ENCODE peak calls at places on chromosomes 5 and 9, in four cellular contexts. S is activated CD8-positive, alpha-beta memory T cell treated with anti-CD3 and anti-CD28 coated beads, Interleukin-2, amount 10 ng/mL, durations not matched to agents 7 days and 5 days; K is T follicular helper cell; A is left ventricle myocardium inferior. B is an unnamed sample.

GRCh38 chr5:154288145-154288544 is 97.6 kb downstream of the GALNT10 start:
- DNase-seq in S (no peak), A (no peak), K (no peak), B (no peak)

GRCh38 chr5:109506556-109506955 is 96.8 kb upstream of the PJA2 start:
- DNase-seq in K (no peak), S (no peak), A (no peak), B (no peak)

GRCh38 chr5:94693043-94693822 is 74.8 kb downstream of the SLF1 start:
- DNase-seq in A (no peak), K (no peak), S (no peak), B (no peak)

GRCh38 chr5:10441083-10441991 is at the start of gene ROPN1L:
- DNase-seq in S (peak), K (peak), A (peak), B (peak)

GRCh38 chr9:13070612-13071595 is 208.6 kb downstream of the MPDZ start:
- DNase-seq in K (no peak), S (no peak), A (no peak), B (no peak)

GRCh38 chr5:159878988-159879471 is 37.3 kb upstream of the ADRA1B start:
- DNase-seq in A (peak), S (no peak), K (no peak), B (no peak)

GRCh38 chr9:122374885-122375420 is 4.1 kb downstream of the PTGS1 start:
- DNase-seq in K (no peak), S (no peak), A (peak), B (no peak)

GRCh38 chr5:10513501-10514442 is 50.1 kb upstream of the ANKRD33B start:
- DNase-seq in A (no peak), S (no peak), K (no peak), B (no peak)

GRCh38 chr5:116990010-116990409 is 415.4 kb upstream of the SEMA6A start:
- DNase-seq in S (no peak), K (no peak), A (no peak), B (no peak)

GRCh38 chr5:167284491-167284890 is 1007.0 kb upstream of the WWC1 start:
- DNase-seq in A (no peak), S (no peak), K (no peak), B (no peak)

GRCh38 chr5:7078901-7079300 is 317.0 kb upstream of the ADCY2 start:
- DNase-seq in K (no peak), S (no peak), A (no peak), B (no peak)

GRCh38 chr5:51398875-51399635 is 15.8 kb downstream of the ISL1 start:
- DNase-seq in K (no peak), A (no peak), S (no peak), B (no peak)

GRCh38 chr9:33162721-33163311 is 4.3 kb downstream of the B4GALT1 start:
- DNase-seq in K (no peak), S (no peak), A (peak), B (no peak)

GRCh38 chr5:68762201-68762600 is 331.6 kb upstream of the SLC30A5 start:
- DNase-seq in A (no peak), S (no peak), K (no peak), B (no peak)

GRCh38 chr5:56492812-56493211 is 259.7 kb upstream of the ANKRD55 start:
- DNase-seq in S (no peak), K (no peak), A (no peak), B (no peak)

GRCh38 chr9:71685394-71685793 is 82.9 kb downstream of the CEMIP2 start:
- DNase-seq in S (peak), A (no peak), K (peak), B (no peak)

GRCh38 chr5:135179308-135179980 is 145.4 kb upstream of the PITX1 start:
- DNase-seq in K (no peak), A (no peak), S (no peak), B (no peak)

GRCh38 chr9:136345281-136346156 is 18.0 kb downstream of the DNLZ start:
- DNase-seq in K (no peak), A (peak), S (no peak), B (no peak)

GRCh38 chr5:112161392-112161748 is 257.7 kb downstream of the EPB41L4A start:
- DNase-seq in K (no peak), A (no peak), S (no peak), B (no peak)

GRCh38 chr9:36148652-36149051 is 12.1 kb downstream of the GLIPR2 start:
- DNase-seq in S (peak), A (peak), K (peak), B (peak)

GRCh38 chr5:82225525-82226172 is 52.5 kb downstream of the RPS23 start:
- DNase-seq in K (peak), S (peak), A (peak), B (peak)

GRCh38 chr9:33263936-33264472 is 504 bp downstream of the BAG1 start:
- DNase-seq in A (peak), S (peak), K (peak), B (peak)

GRCh38 chr9:107751522-107752235 is 262.1 kb upstream of the KLF4 start:
- DNase-seq in K (no peak), S (no peak), A (no peak), B (no peak)

B was measured in CD4-positive, alpha-beta T cell.